ENCODE peak calls at places on chromosomes 12 and 14, in four cellular contexts. Z is K562, X is H1, W is GM12878. R is an unnamed sample.

GRCh38 chr14:105173145-105173544 is 4.6 kb upstream of the JAG2 start:
- DNase-seq in Z (no peak), X (no peak), W (no peak), R (no peak)

GRCh38 chr14:80584638-80585505 is 356.7 kb downstream of the CEP128 start:
- DNase-seq in W (no peak), Z (no peak), X (no peak), R (peak; percentile 6)

GRCh38 chr14:99273025-99273723 is 1.2 kb upstream of the BCL11B start:
- DNase-seq in Z (no peak), W (no peak), X (peak; percentile 89), R (no peak)

GRCh38 chr12:75481774-75482173 is 1.2 kb downstream of the GLIPR1 start:
- DNase-seq in X (no peak), W (no peak), Z (no peak), R (no peak)

GRCh38 chr14:94203473-94204210 is 29.5 kb downstream of the PPP4R4 start:
- DNase-seq in Z (no peak), X (no peak), W (no peak), R (no peak)

GRCh38 chr12:15688838-15689237 is 100.3 kb downstream of the EPS8 start:
- DNase-seq in Z (no peak), X (no peak), W (no peak), R (no peak)

GRCh38 chr14:73714656-73715081 is 485 bp upstream of the PNMA1 start:
- DNase-seq in W (no peak), Z (no peak), X (no peak), R (no peak)

GRCh38 chr14:99520571-99521081 is 39.4 kb downstream of the CCNK start:
- DNase-seq in Z (no peak), W (no peak), X (no peak), R (no peak)

GRCh38 chr14:102507891-102508312 is 1.7 kb downstream of the ANKRD9 start:
- DNase-seq in X (no peak), W (no peak), Z (no peak), R (no peak)

GRCh38 chr12:120223458-120224303 is 22.8 kb upstream of the RPLP0 start:
- DNase-seq in Z (no peak), W (no peak), X (no peak), R (no peak)

GRCh38 chr14:103260629-103261124 is 73.4 kb upstream of the EIF5 start:
- DNase-seq in X (peak; percentile 42), W (no peak), Z (no peak), R (no peak)

GRCh38 chr12:112162261-112162790 is 37.0 kb downstream of the TRAFD1 start:
- DNase-seq in X (no peak), Z (no peak), W (no peak), R (no peak)

GRCh38 chr14:104700747-104701215 is 11.4 kb downstream of the INF2 start:
- DNase-seq in X (no peak), W (no peak), Z (peak; percentile 60), R (no peak)

GRCh38 chr14:56534656-56535055 is 44.9 kb upstream of the TMEM260 start:
- DNase-seq in Z (no peak), X (no peak), W (no peak), R (no peak)

GRCh38 chr14:44589180-44589579 is 82.1 kb upstream of the FSCB start:
- DNase-seq in Z (no peak), W (no peak), X (no peak), R (no peak)

GRCh38 chr14:105480807-105481801 is 5.6 kb upstream of the CRIP1 start:
- DNase-seq in W (no peak), X (peak; percentile 99), Z (peak; percentile 70), R (peak; percentile 55)

GRCh38 chr12:109753054-109753401 is 39.4 kb downstream of the FAM222A start:
- DNase-seq in W (no peak), Z (no peak), X (peak; percentile 26), R (no peak)

GRCh38 chr12:109753959-109754358 is 40.3 kb downstream of the FAM222A start:
- DNase-seq in Z (no peak), X (peak; percentile 26), W (no peak), R (no peak)

GRCh38 chr12:109756457-109756856 is 42.8 kb downstream of the FAM222A start:
- DNase-seq in X (no peak), Z (no peak), W (no peak), R (no peak)

GRCh38 chr12:109757671-109758265 is 44.1 kb downstream of the FAM222A start:
- DNase-seq in Z (no peak), W (no peak), X (peak; percentile 29), R (no peak)

GRCh38 chr12:109752117-109753053 is 38.8 kb downstream of the FAM222A start:
- DNase-seq in Z (no peak), X (no peak), W (no peak), R (no peak)
- TF ChIP-seq EGR1 in Z (no peak), X (no peak), W (no peak), R (no peak)

DNA sequence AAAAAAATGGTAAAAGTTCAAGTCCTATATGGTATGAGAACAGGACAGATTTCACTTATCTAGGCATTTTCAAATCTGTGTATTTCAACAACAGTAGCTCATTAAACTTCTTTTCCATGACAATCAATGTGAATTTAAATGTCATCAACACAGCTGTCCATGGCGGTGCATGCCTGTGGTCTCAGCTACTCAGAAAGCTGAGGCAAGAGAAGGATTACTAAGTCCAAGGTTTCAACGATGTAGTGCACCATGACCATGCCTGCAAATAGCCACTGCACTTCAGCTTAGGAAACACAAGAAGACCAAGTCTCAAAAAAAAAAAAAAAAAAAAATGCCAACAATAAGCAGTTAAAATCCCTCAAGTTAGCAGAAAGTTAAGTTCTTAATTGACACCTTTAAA is 214.6 kb downstream of the C12orf50 start:
- DNase-seq in Z (no peak), W (no peak), X (no peak), R (no peak)
- TF ChIP-seq EGR1 in Z (no peak), W (no peak), X (no peak), R (no peak)

GRCh38 chr14:22780941-22781605 is 14.6 kb downstream of the OXA1L start:
- DNase-seq in X (no peak), W (no peak), Z (no peak), R (no peak)

GRCh38 chr14:22781606-22782000 is 15.1 kb downstream of the OXA1L start:
- DNase-seq in W (no peak), Z (no peak), X (no peak), R (no peak)

GRCh38 chr14:22776215-22776614 is 9.7 kb downstream of the OXA1L start:
- DNase-seq in X (no peak), Z (no peak), W (no peak), R (no peak)

DNA sequence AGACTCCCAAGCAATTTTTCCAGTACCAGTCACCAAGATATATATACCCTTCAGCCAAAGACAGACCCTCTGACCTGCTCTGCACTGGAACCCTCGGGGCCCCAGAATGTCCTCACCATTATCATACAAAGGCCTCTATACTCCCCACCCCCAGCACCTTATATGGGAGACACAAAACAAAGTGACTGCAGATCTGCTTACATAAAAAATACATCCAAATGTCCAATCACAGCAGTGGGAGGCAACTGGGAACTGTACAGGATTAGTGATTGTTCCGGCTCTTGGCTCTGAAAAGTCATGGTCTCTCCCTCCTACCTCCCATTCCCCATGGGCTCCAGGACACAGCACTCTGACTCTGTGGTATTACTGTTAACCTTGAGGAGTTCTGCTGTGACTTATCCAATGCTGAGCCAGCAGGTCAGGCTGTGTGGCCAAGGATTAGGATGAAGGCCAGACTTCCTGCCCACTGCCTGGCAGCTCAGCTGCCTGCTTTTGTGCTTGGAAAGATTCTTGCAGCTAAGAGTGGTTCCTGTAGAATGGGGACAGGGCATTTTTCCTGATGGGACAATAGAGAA is 13.7 kb downstream of the OXA1L start:
- DNase-seq in X (no peak), W (no peak), Z (no peak), R (no peak)
- TF ChIP-seq EGR1 in X (no peak), W (no peak), Z (no peak), R (no peak)

DNA sequence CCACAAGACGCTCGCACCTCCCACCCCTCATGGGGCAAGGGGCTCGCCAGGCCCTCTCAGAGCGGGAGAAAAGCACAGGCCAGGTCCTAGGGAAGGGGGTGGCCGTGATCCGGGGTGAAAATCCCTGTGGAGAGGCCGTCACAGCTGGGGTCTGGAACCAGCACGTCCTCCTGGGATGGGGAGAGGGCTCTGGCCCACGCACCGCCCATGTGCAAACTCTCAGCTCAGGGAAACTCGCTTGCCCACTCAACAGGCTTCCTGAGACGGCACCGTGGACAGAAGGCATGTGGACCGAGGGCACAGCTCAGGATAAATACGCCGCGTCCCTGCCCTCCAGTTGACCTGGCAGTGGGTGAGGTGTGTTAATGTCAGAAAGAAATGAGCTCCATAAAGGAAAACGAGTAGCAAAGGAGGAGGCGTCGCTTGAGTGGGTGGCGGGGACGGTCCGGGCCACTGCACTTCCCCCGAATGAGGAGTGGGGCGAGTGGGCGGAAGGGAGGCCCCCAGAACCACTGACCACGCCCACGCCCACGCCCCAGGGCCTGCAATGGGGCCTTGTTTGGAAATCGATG is 57.6 kb upstream of the GALNT9 start:
- DNase-seq in X (no peak), Z (no peak), W (no peak), R (no peak)
- TF ChIP-seq EGR1 in X (no peak), Z (peak; percentile 76), W (no peak), R (no peak)

R was measured in HCT116.